ENCODE peak calls at places on chromosome 15, in ten cellular contexts. J is body of pancreas, D is heart right ventricle, W is upper lobe of left lung, Z is neural progenitor cell, R is uterus, Q is psoas muscle, O is SJSA1, E is colonic mucosa, F is A673. B is an unnamed sample.

GRCh38 chr15:73017987-73018386 is 34.3 kb upstream of the NEO1 start:
- DNase-seq in E (no peak), R (no peak), Z (no peak), J (no peak), D (no peak), F (no peak), W (no peak), Q (no peak), O (no peak), B (no peak)

GRCh38 chr15:71804695-71805470 is 5.5 kb upstream of the NR2E3 start:
- DNase-seq in Z (no peak), E (no peak), Q (no peak), O (no peak), R (no peak), D (no peak), W (no peak), F (no peak), J (peak; percentile 37), B (no peak)

GRCh38 chr15:101088788-101089578 is 162.9 kb downstream of the CHSY1 start:
- DNase-seq in R (peak; percentile 78), O (peak; percentile 71), Q (peak; percentile 87), F (peak; percentile 77), W (peak; percentile 98), E (peak; percentile 76), J (peak; percentile 70), D (peak; percentile 68), Z (peak; percentile 73), B (peak; percentile 67)

GRCh38 chr15:42034628-42035177 is 13.9 kb upstream of the PLA2G4E start:
- DNase-seq in W (no peak), Q (no peak), F (no peak), R (no peak), E (no peak), J (no peak), D (no peak), O (peak; percentile 13), Z (no peak), B (no peak)

GRCh38 chr15:62390793-62391543 is 225.9 kb upstream of the C2CD4B start:
- DNase-seq in Q (peak; percentile 79), Z (peak; percentile 82), O (peak; percentile 54), W (peak; percentile 88), D (peak; percentile 20), F (peak; percentile 45), J (peak; percentile 38), R (peak; percentile 41), E (peak; percentile 71), B (no peak)

GRCh38 chr15:85333132-85333831 is 47.1 kb upstream of the AKAP13 start:
- DNase-seq in J (no peak), Q (no peak), R (no peak), Z (no peak), W (no peak), E (no peak), F (no peak), O (no peak), D (no peak), B (no peak)

GRCh38 chr15:94205366-94205765 is 26.0 kb upstream of the MCTP2 start:
- DNase-seq in Z (peak; percentile 5), F (peak; percentile 66), J (no peak), E (no peak), R (no peak), O (peak; percentile 56), W (no peak), Q (no peak), D (no peak), B (no peak)

GRCh38 chr15:63073497-63074172 is 31.1 kb downstream of the TPM1 start:
- DNase-seq in F (no peak), Q (no peak), Z (no peak), J (no peak), O (no peak), D (no peak), E (no peak), R (no peak), W (no peak), B (no peak)

GRCh38 chr15:34018021-34018645 is 20.9 kb downstream of the AVEN start:
- DNase-seq in Q (no peak), R (no peak), D (no peak), W (no peak), F (no peak), O (no peak), Z (no peak), E (no peak), J (no peak), B (no peak)

GRCh38 chr15:57611119-57611518 is 19.4 kb downstream of the MYZAP start:
- DNase-seq in D (no peak), F (no peak), Q (no peak), E (peak; percentile 59), R (no peak), O (no peak), J (peak; percentile 61), W (no peak), Z (no peak), B (no peak)

GRCh38 chr15:61169904-61170695 is 59.0 kb downstream of the RORA start:
- DNase-seq in R (no peak), Z (peak; percentile 16), W (no peak), F (peak; percentile 85), D (no peak), Q (no peak), E (no peak), J (no peak), O (no peak), B (no peak)

GRCh38 chr15:25066708-25067107 is 111.9 kb downstream of the SNRPN start:
- DNase-seq in F (no peak), W (no peak), O (no peak), R (no peak), Q (no peak), J (no peak), D (no peak), E (no peak), Z (no peak), B (no peak)

GRCh38 chr15:25065876-25066275 is 111.1 kb downstream of the SNRPN start:
- DNase-seq in D (no peak), O (no peak), Z (no peak), E (no peak), W (peak; percentile 32), F (no peak), J (peak; percentile 2), R (no peak), Q (no peak), B (no peak)

GRCh38 chr15:25070357-25070963 is 115.7 kb downstream of the SNRPN start:
- DNase-seq in D (no peak), R (no peak), W (no peak), Z (no peak), O (no peak), E (no peak), Q (no peak), F (no peak), J (no peak), B (no peak)

GRCh38 chr15:25067725-25068309 is 113.0 kb downstream of the SNRPN start:
- DNase-seq in W (no peak), E (no peak), Z (no peak), D (no peak), F (no peak), O (no peak), Q (no peak), J (no peak), R (no peak), B (no peak)

DNA sequence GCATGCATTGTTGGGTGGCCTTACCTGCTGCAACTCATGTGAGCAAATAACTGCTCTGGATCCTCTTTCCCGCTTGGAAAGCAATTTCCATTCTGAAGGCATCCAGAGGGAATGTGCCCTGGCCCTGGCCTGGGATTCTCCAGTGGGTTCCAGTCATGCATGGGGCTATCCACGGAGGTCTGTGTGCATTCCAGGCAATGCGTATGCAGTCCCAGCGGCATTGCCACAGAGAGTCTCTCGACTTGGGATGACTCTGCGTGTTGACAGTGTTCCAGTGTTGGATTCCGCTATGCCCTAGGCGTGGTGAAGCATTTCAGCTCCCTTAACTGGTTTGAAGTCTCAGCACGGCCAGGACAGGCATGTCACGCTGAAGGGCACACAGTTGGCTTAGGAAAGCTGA is 113.9 kb downstream of the SNRPN start:
- DNase-seq in D (no peak), Q (no peak), O (no peak), E (no peak), W (no peak), Z (no peak), J (no peak), F (no peak), R (no peak), B (no peak)
- H3K9me3 ChIP-seq in D (peaks cover 100% of the 10 kb centered on the region), Q (peaks cover 98% of the 10 kb centered on the region), O (peaks cover 87% of the 10 kb centered on the region), E (peaks cover 24% of the 10 kb centered on the region), W (peaks cover 100% of the 10 kb centered on the region), Z (peaks cover 37% of the 10 kb centered on the region), J (no peaks in the 10 kb centered on the region), F (peaks cover 96% of the 10 kb centered on the region), R (peaks cover 100% of the 10 kb centered on the region), B (peaks cover 66% of the 10 kb centered on the region)

GRCh38 chr15:26521142-26521541 is 251.7 kb downstream of the GABRB3 start:
- DNase-seq in Q (no peak), J (no peak), W (no peak), F (no peak), E (no peak), D (no peak), O (no peak), R (no peak), Z (no peak), B (no peak)
- H3K9me3 ChIP-seq in Q (peaks cover 6% of the 10 kb centered on the region), J (no peaks in the 10 kb centered on the region), W (no peaks in the 10 kb centered on the region), F (peaks cover 36% of the 10 kb centered on the region), E (no peaks in the 10 kb centered on the region), D (peaks cover 4% of the 10 kb centered on the region), O (no peaks in the 10 kb centered on the region), R (no peaks in the 10 kb centered on the region), Z (no peaks in the 10 kb centered on the region), B (peaks cover 2% of the 10 kb centered on the region)

GRCh38 chr15:20341901-20342605 is 199.5 kb downstream of the GOLGA6L6 start:
- DNase-seq in Z (peak; percentile 45), E (no peak), Q (peak; percentile 90), O (peak; percentile 86), F (no peak), R (peak; percentile 65), J (peak; percentile 62), D (peak; percentile 73), W (peak; percentile 95), B (peak; percentile 43)
- H3K9me3 ChIP-seq in Z (peaks cover 28% of the 10 kb centered on the region), E (no peaks in the 10 kb centered on the region), Q (peaks cover 3% of the 10 kb centered on the region), O (peaks cover 13% of the 10 kb centered on the region), F (peaks cover 81% of the 10 kb centered on the region), R (peaks cover 12% of the 10 kb centered on the region), J (no peaks in the 10 kb centered on the region), D (peaks cover 15% of the 10 kb centered on the region), W (no peaks in the 10 kb centered on the region), B (peaks cover 3% of the 10 kb centered on the region)

GRCh38 chr15:79918278-79918677 is 21.5 kb upstream of the MTHFS start:
- DNase-seq in R (no peak), F (no peak), O (no peak), E (no peak), Z (peak; percentile 53), D (no peak), Q (no peak), W (peak; percentile 36), J (no peak), B (no peak)

GRCh38 chr15:79914728-79915127 is 17.9 kb upstream of the MTHFS start:
- DNase-seq in O (no peak), E (no peak), D (no peak), F (no peak), Q (no peak), W (no peak), Z (no peak), J (no peak), R (no peak), B (no peak)

GRCh38 chr15:79919090-79919748 is 22.4 kb upstream of the MTHFS start:
- DNase-seq in F (no peak), J (no peak), O (no peak), E (no peak), Q (no peak), R (no peak), Z (peak; percentile 74), W (peak; percentile 61), D (no peak), B (no peak)

GRCh38 chr15:79919749-79920511 is 23.1 kb upstream of the MTHFS start:
- DNase-seq in O (no peak), Z (peak; percentile 57), D (no peak), E (no peak), J (no peak), F (no peak), W (no peak), R (no peak), Q (no peak), B (no peak)

GRCh38 chr15:79916424-79916823 is 19.6 kb upstream of the MTHFS start:
- DNase-seq in O (no peak), W (no peak), R (no peak), Q (no peak), J (no peak), E (no peak), D (no peak), F (no peak), Z (no peak), B (no peak)
- H3K9me3 ChIP-seq in O (peaks cover 28% of the 10 kb centered on the region), W (peaks cover 78% of the 10 kb centered on the region), R (peaks cover 41% of the 10 kb centered on the region), Q (peaks cover 65% of the 10 kb centered on the region), J (no peaks in the 10 kb centered on the region), E (peaks cover 8% of the 10 kb centered on the region), D (peaks cover 82% of the 10 kb centered on the region), F (peaks cover 55% of the 10 kb centered on the region), Z (no peaks in the 10 kb centered on the region), B (peaks cover 18% of the 10 kb centered on the region)